ENCODE peak calls at places on chromosomes 2 and 18, in six cellular contexts. I, A, Y, Z, U and C are unnamed samples.

GRCh38 chr2:174797792-174798276 is 33.6 kb upstream of the CHRNA1 start:
- DNase-seq in I (no peak), A (peak), Y (no peak), Z (no peak), U (no peak), C (no peak)

GRCh38 chr2:21772624-21773023 is 648.9 kb downstream of the TDRD15 start:
- DNase-seq in A (peak), I (no peak), U (no peak), Z (no peak), Y (no peak), C (no peak)

GRCh38 chr2:11532434-11533055 is 1.3 kb upstream of the GREB1 start:
- DNase-seq in Z (no peak), A (peak), Y (no peak), U (no peak), I (peak), C (no peak)

GRCh38 chr2:127560201-127560928 is 24.9 kb downstream of the MYO7B start:
- DNase-seq in I (peak), Z (peak), U (no peak), A (no peak), Y (no peak), C (no peak)

GRCh38 chr18:46736736-46737135 is 20.1 kb downstream of the ST8SIA5 start:
- DNase-seq in A (no peak), U (no peak), I (no peak), Y (no peak), Z (peak), C (no peak)

GRCh38 chr2:12002215-12002614 is 255.8 kb downstream of the LPIN1 start:
- DNase-seq in I (no peak), Y (no peak), A (no peak), U (no peak), Z (no peak), C (no peak)

GRCh38 chr2:210635257-210635656 is 78.9 kb downstream of the CPS1 start:
- DNase-seq in Y (no peak), I (no peak), U (no peak), A (no peak), Z (no peak), C (no peak)

GRCh38 chr18:75128911-75129716 is 79.8 kb downstream of the PTGR3 start:
- DNase-seq in I (no peak), Z (peak), Y (no peak), A (no peak), U (no peak), C (no peak)

GRCh38 chr2:160703648-160704585 is 210.3 kb upstream of the RBMS1 start:
- DNase-seq in I (no peak), Y (no peak), A (no peak), Z (no peak), U (no peak), C (peak)

GRCh38 chr2:20934226-20934625 is 109.6 kb downstream of the APOB start:
- DNase-seq in Y (no peak), U (no peak), Z (no peak), I (no peak), A (no peak), C (no peak)

GRCh38 chr2:633371-633770 is 43.8 kb downstream of the TMEM18 start:
- DNase-seq in U (no peak), I (no peak), Z (no peak), A (no peak), Y (no peak), C (no peak)

GRCh38 chr2:20955277-20956026 is 88.4 kb downstream of the APOB start:
- DNase-seq in U (no peak), I (no peak), Y (no peak), Z (no peak), A (no peak), C (no peak)

GRCh38 chr2:118817469-118817868 is 30.0 kb downstream of the EN1 start:
- DNase-seq in I (no peak), U (no peak), Z (no peak), A (no peak), Y (no peak), C (no peak)

GRCh38 chr18:33987206-33987605 is 237.5 kb downstream of the NOL4 start:
- DNase-seq in A (no peak), Z (no peak), I (no peak), Y (no peak), U (peak), C (no peak)

GRCh38 chr2:215027775-215028174 is 110.7 kb downstream of the ABCA12 start:
- DNase-seq in I (no peak), U (no peak), Y (no peak), Z (no peak), A (peak), C (no peak)

GRCh38 chr18:27763936-27764335 is 413.0 kb downstream of the CDH2 start:
- DNase-seq in I (no peak), U (no peak), Y (no peak), Z (no peak), A (peak), C (no peak)

GRCh38 chr2:209380278-209380677 is 43.6 kb upstream of the MAP2 start:
- DNase-seq in Z (no peak), U (no peak), A (no peak), I (no peak), Y (no peak), C (no peak)

GRCh38 chr2:193373139-193373538 is 1178.4 kb upstream of the TMEFF2 start:
- DNase-seq in U (no peak), Y (no peak), I (no peak), A (no peak), Z (no peak), C (no peak)

GRCh38 chr2:9699139-9699823 is 68.5 kb upstream of the YWHAQ start:
- DNase-seq in I (peak), Y (no peak), A (peak), U (no peak), Z (no peak), C (no peak)

GRCh38 chr2:239716536-239717318 is 308.4 kb downstream of the NDUFA10 start:
- DNase-seq in A (no peak), I (no peak), U (no peak), Y (no peak), Z (peak), C (no peak)

GRCh38 chr18:28826062-28826565 is 649.2 kb upstream of the CDH2 start:
- DNase-seq in Y (no peak), U (no peak), Z (no peak), A (no peak), I (no peak), C (no peak)

GRCh38 chr2:217834057-217834620 is 168.7 kb downstream of the TNS1 start:
- DNase-seq in Z (no peak), Y (no peak), U (no peak), A (no peak), I (no peak), C (no peak)

GRCh38 chr2:127024769-127025356 is 82.1 kb downstream of the BIN1 start:
- DNase-seq in U (no peak), I (peak), A (peak), Y (no peak), Z (peak), C (no peak)

GRCh38 chr2:235008584-235009044 is 56.8 kb downstream of the SH3BP4 start:
- DNase-seq in U (no peak), Z (no peak), A (no peak), Y (no peak), I (no peak), C (no peak)

GRCh38 chr18:43570593-43570992 is 293.3 kb upstream of the SYT4 start:
- DNase-seq in Y (no peak), Z (no peak), A (no peak), U (no peak), I (no peak), C (no peak)

GRCh38 chr2:52639692-52640091 is 1127.9 kb upstream of the CHAC2 start:
- DNase-seq in Z (no peak), I (no peak), A (no peak), U (no peak), Y (no peak), C (no peak)

GRCh38 chr2:240913810-240914644 is 7.9 kb downstream of the CROCC2 start:
- DNase-seq in A (peak), Z (no peak), I (peak), Y (peak), U (peak), C (peak)